ENCODE peak calls at places on chromosomes 2 and 18, in nine cellular contexts. One of them, this sample, is unnamed.

GRCh38 chr2:242044206-242044590 is 174.7 kb downstream of the RTP5 start:
- DNase-seq in cardiac muscle cell: no peak
- DNase-seq in CD4-positive, alpha-beta memory T cell: no peak
- DNase-seq in fibroblast of lung: no peak
- DNase-seq in K562: no peak
- DNase-seq in mammary epithelial cell: no peak
- DNase-seq in effector memory CD4-positive, alpha-beta T cell: no peak
- DNase-seq in lung: no peak
- DNase-seq in psoas muscle: peak; percentile 8
- DNase-seq in this sample: no peak

GRCh38 chr2:108270768-108271506 is 17.8 kb upstream of the SULT1C2 start:
- DNase-seq in lung: no peak
- DNase-seq in cardiac muscle cell: no peak
- DNase-seq in fibroblast of lung: no peak
- DNase-seq in psoas muscle: no peak
- DNase-seq in effector memory CD4-positive, alpha-beta T cell: no peak
- DNase-seq in K562: no peak
- DNase-seq in CD4-positive, alpha-beta memory T cell: no peak
- DNase-seq in mammary epithelial cell: no peak
- DNase-seq in this sample: no peak

GRCh38 chr2:224433442-224433841 is 31.5 kb upstream of the FAM124B start:
- DNase-seq in fibroblast of lung: no peak
- DNase-seq in cardiac muscle cell: no peak
- DNase-seq in K562: no peak
- DNase-seq in mammary epithelial cell: no peak
- DNase-seq in CD4-positive, alpha-beta memory T cell: no peak
- DNase-seq in lung: no peak
- DNase-seq in effector memory CD4-positive, alpha-beta T cell: no peak
- DNase-seq in psoas muscle: no peak
- DNase-seq in this sample: no peak

GRCh38 chr2:178912416-178913056 is 105.3 kb upstream of the TTN start:
- DNase-seq in CD4-positive, alpha-beta memory T cell: no peak
- DNase-seq in fibroblast of lung: peak; percentile 26
- DNase-seq in K562: no peak
- DNase-seq in lung: no peak
- DNase-seq in psoas muscle: no peak
- DNase-seq in effector memory CD4-positive, alpha-beta T cell: no peak
- DNase-seq in mammary epithelial cell: peak; percentile 65
- DNase-seq in cardiac muscle cell: no peak
- DNase-seq in this sample: no peak

GRCh38 chr2:112003585-112003984 is 51.5 kb upstream of the TMEM87B start:
- DNase-seq in mammary epithelial cell: no peak
- DNase-seq in effector memory CD4-positive, alpha-beta T cell: no peak
- DNase-seq in psoas muscle: no peak
- DNase-seq in cardiac muscle cell: no peak
- DNase-seq in fibroblast of lung: no peak
- DNase-seq in CD4-positive, alpha-beta memory T cell: no peak
- DNase-seq in K562: no peak
- DNase-seq in lung: no peak
- DNase-seq in this sample: no peak

GRCh38 chr18:8505036-8505435 is 104.2 kb upstream of the RAB12 start:
- DNase-seq in cardiac muscle cell: no peak
- DNase-seq in CD4-positive, alpha-beta memory T cell: no peak
- DNase-seq in K562: no peak
- DNase-seq in mammary epithelial cell: no peak
- DNase-seq in lung: no peak
- DNase-seq in fibroblast of lung: no peak
- DNase-seq in effector memory CD4-positive, alpha-beta T cell: no peak
- DNase-seq in psoas muscle: no peak
- DNase-seq in this sample: no peak

GRCh38 chr2:229980440-229981184 is 58.3 kb downstream of the FBXO36 start:
- DNase-seq in K562: peak; percentile 64
- DNase-seq in effector memory CD4-positive, alpha-beta T cell: no peak
- DNase-seq in CD4-positive, alpha-beta memory T cell: peak; percentile 1
- DNase-seq in cardiac muscle cell: peak; percentile 49
- DNase-seq in lung: peak; percentile 29
- DNase-seq in mammary epithelial cell: peak; percentile 64
- DNase-seq in fibroblast of lung: peak; percentile 73
- DNase-seq in psoas muscle: peak; percentile 69
- DNase-seq in this sample: no peak

GRCh38 chr2:177763532-177764265 is 308.9 kb downstream of the PDE11A start:
- DNase-seq in cardiac muscle cell: peak; percentile 89
- DNase-seq in fibroblast of lung: peak; percentile 54
- DNase-seq in mammary epithelial cell: peak; percentile 35
- DNase-seq in effector memory CD4-positive, alpha-beta T cell: peak; percentile 61
- DNase-seq in psoas muscle: peak; percentile 82
- DNase-seq in lung: peak; percentile 75
- DNase-seq in CD4-positive, alpha-beta memory T cell: peak; percentile 70
- DNase-seq in K562: peak; percentile 90
- DNase-seq in this sample: peak; percentile 77

GRCh38 chr2:235078914-235079472 is 127.2 kb downstream of the SH3BP4 start:
- DNase-seq in psoas muscle: no peak
- DNase-seq in effector memory CD4-positive, alpha-beta T cell: no peak
- DNase-seq in cardiac muscle cell: no peak
- DNase-seq in K562: no peak
- DNase-seq in CD4-positive, alpha-beta memory T cell: no peak
- DNase-seq in mammary epithelial cell: no peak
- DNase-seq in lung: no peak
- DNase-seq in fibroblast of lung: no peak
- DNase-seq in this sample: no peak

GRCh38 chr18:27824841-27825720 is 351.8 kb downstream of the CDH2 start:
- DNase-seq in effector memory CD4-positive, alpha-beta T cell: no peak
- DNase-seq in K562: no peak
- DNase-seq in mammary epithelial cell: no peak
- DNase-seq in psoas muscle: no peak
- DNase-seq in fibroblast of lung: no peak
- DNase-seq in cardiac muscle cell: no peak
- DNase-seq in lung: no peak
- DNase-seq in CD4-positive, alpha-beta memory T cell: no peak
- DNase-seq in this sample: no peak

GRCh38 chr2:10722252-10722825 is 909 bp downstream of the ATP6V1C2 start:
- DNase-seq in fibroblast of lung: no peak
- DNase-seq in cardiac muscle cell: no peak
- DNase-seq in mammary epithelial cell: no peak
- DNase-seq in psoas muscle: no peak
- DNase-seq in CD4-positive, alpha-beta memory T cell: no peak
- DNase-seq in K562: no peak
- DNase-seq in lung: no peak
- DNase-seq in effector memory CD4-positive, alpha-beta T cell: no peak
- DNase-seq in this sample: no peak

DNA sequence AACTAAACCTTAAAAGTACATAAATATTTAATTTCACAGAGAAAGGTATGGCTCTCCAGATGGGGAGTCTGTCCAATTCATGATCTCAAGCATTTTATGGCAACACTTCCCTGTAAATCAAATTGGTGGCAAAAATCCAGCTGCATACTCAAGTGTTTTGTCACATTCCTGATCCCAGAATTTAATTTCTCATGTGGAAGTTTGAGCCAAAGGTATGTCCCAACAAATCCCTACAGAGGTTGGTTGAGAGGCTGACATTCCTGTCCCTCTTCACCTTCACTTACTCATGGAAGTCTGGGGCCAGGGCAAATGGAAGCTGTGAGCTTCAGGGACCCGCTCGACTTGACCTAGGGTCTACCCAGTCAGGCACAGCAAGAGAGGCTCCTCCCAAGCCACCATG is 17.7 kb downstream of the KLF7 start:
- DNase-seq in fibroblast of lung: peak; percentile 86
- DNase-seq in CD4-positive, alpha-beta memory T cell: no peak
- DNase-seq in psoas muscle: no peak
- DNase-seq in K562: no peak
- DNase-seq in lung: no peak
- DNase-seq in effector memory CD4-positive, alpha-beta T cell: no peak
- DNase-seq in cardiac muscle cell: no peak
- DNase-seq in mammary epithelial cell: no peak
- DNase-seq in this sample: no peak
- H3K4me1 ChIP-seq in fibroblast of lung: peaks cover 13% of the 10 kb centered on the region
- H3K4me1 ChIP-seq in CD4-positive, alpha-beta memory T cell: peaks cover 50% of the 10 kb centered on the region
- H3K4me1 ChIP-seq in psoas muscle: peaks cover 56% of the 10 kb centered on the region
- H3K4me1 ChIP-seq in K562: no peaks in the 10 kb centered on the region
- H3K4me1 ChIP-seq in lung: peaks cover 29% of the 10 kb centered on the region
- H3K4me1 ChIP-seq in effector memory CD4-positive, alpha-beta T cell: peaks cover 25% of the 10 kb centered on the region
- H3K4me1 ChIP-seq in cardiac muscle cell: peaks cover 30% of the 10 kb centered on the region
- H3K4me1 ChIP-seq in mammary epithelial cell: peaks cover 34% of the 10 kb centered on the region
- H3K4me1 ChIP-seq in this sample: peaks cover 48% of the 10 kb centered on the region

DNA sequence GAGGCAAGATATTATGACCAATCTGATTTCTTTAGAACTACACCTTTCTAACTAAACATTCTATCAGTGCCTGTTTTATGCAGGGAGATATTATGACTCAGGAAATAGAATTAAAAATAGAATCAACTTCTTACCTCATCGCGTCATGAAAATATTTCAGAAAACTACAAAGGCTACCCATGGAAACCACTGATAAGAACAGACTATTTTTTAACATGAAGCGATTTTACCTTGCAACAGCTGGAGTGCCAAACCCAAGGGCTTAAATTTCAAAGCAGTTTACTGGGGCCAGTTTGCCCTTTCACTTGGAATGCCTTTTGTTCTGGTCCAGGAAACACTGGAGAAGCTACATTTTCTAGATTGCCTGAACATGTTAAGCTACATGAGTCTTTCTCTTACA is 304.8 kb upstream of the CCDC68 start:
- DNase-seq in K562: no peak
- DNase-seq in fibroblast of lung: peak; percentile 88
- DNase-seq in CD4-positive, alpha-beta memory T cell: no peak
- DNase-seq in effector memory CD4-positive, alpha-beta T cell: no peak
- DNase-seq in mammary epithelial cell: peak; percentile 36
- DNase-seq in lung: no peak
- DNase-seq in psoas muscle: no peak
- DNase-seq in cardiac muscle cell: peak; percentile 26
- DNase-seq in this sample: no peak
- H3K27ac ChIP-seq in K562: no peak overlapping the region
- H3K27ac ChIP-seq in fibroblast of lung: no peak overlapping the region
- H3K27ac ChIP-seq in CD4-positive, alpha-beta memory T cell: no peak overlapping the region
- H3K27ac ChIP-seq in effector memory CD4-positive, alpha-beta T cell: no peak overlapping the region
- H3K27ac ChIP-seq in mammary epithelial cell: no peak overlapping the region
- H3K27ac ChIP-seq in lung: peak overlapping the region; percentile 1
- H3K27ac ChIP-seq in psoas muscle: peak overlapping the region; percentile 62
- H3K27ac ChIP-seq in cardiac muscle cell: peak overlapping the region; percentile 59
- H3K27ac ChIP-seq in this sample: no peak overlapping the region

GRCh38 chr2:95380731-95381130 is 21.8 kb upstream of the FAHD2A start:
- DNase-seq in lung: no peak
- DNase-seq in effector memory CD4-positive, alpha-beta T cell: no peak
- DNase-seq in CD4-positive, alpha-beta memory T cell: no peak
- DNase-seq in K562: no peak
- DNase-seq in cardiac muscle cell: no peak
- DNase-seq in mammary epithelial cell: no peak
- DNase-seq in fibroblast of lung: no peak
- DNase-seq in psoas muscle: no peak
- DNase-seq in this sample: no peak
- H3K9me3 ChIP-seq in lung: no peaks in the 10 kb centered on the region
- H3K9me3 ChIP-seq in effector memory CD4-positive, alpha-beta T cell: no peaks in the 10 kb centered on the region
- H3K9me3 ChIP-seq in CD4-positive, alpha-beta memory T cell: no peaks in the 10 kb centered on the region
- H3K9me3 ChIP-seq in K562: no peaks in the 10 kb centered on the region
- H3K9me3 ChIP-seq in cardiac muscle cell: no peaks in the 10 kb centered on the region
- H3K9me3 ChIP-seq in mammary epithelial cell: no peaks in the 10 kb centered on the region
- H3K9me3 ChIP-seq in fibroblast of lung: no peaks in the 10 kb centered on the region
- H3K9me3 ChIP-seq in psoas muscle: no peaks in the 10 kb centered on the region
- H3K9me3 ChIP-seq in this sample: no peaks in the 10 kb centered on the region

DNA sequence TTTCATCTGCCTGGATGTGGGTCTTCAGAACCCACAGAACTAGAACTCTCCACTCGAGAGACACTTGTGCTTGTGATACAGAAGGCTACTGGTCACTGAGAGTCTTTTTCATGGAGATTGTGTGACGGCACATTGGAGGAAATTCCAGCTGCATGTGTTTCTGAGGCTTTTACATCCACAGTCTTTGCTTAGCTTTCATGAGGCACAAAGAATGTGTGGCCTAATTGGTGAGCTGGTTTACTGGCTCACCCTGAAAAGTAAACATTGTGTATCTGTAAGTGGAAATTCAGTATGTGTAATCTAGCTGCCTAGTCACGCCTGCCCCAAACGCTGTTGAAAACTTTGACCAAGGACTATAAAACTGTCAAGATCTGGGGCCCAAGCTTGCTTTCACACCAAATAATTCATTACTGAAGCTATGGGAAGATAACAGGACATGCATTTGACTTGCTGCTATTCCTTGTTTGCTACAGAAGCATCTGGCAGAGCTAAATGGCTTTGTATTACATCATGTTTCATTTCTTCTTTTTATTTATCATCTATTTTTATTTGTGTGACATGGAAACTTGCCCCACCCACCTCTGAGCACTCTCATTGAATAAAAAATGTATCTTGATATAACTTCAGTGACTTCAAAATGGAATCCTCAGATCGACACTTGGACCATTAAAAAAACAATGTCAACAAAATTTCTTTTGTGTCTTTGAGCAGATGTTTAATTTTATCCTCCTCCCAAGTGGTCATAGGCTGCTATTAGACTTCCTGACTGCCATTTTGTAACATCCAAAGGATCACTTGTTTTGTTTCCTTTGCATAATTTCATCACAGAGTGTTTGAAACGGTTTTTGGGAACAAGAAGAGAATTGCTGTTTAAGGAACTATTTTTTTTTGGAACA is 80.2 kb downstream of the EFEMP1 start:
- DNase-seq in fibroblast of lung: peak; percentile 96
- DNase-seq in mammary epithelial cell: peak; percentile 92
- DNase-seq in effector memory CD4-positive, alpha-beta T cell: no peak
- DNase-seq in lung: peak; percentile 49
- DNase-seq in cardiac muscle cell: no peak
- DNase-seq in CD4-positive, alpha-beta memory T cell: no peak
- DNase-seq in K562: peak; percentile 19
- DNase-seq in psoas muscle: no peak
- DNase-seq in this sample: peak; percentile 90
- H3K4me1 ChIP-seq in fibroblast of lung: peaks cover 12% of the 10 kb centered on the region
- H3K4me1 ChIP-seq in mammary epithelial cell: peaks cover 28% of the 10 kb centered on the region
- H3K4me1 ChIP-seq in effector memory CD4-positive, alpha-beta T cell: no peaks in the 10 kb centered on the region
- H3K4me1 ChIP-seq in lung: peaks cover 2% of the 10 kb centered on the region
- H3K4me1 ChIP-seq in cardiac muscle cell: peaks cover 8% of the 10 kb centered on the region
- H3K4me1 ChIP-seq in CD4-positive, alpha-beta memory T cell: no peaks in the 10 kb centered on the region
- H3K4me1 ChIP-seq in K562: peaks cover 6% of the 10 kb centered on the region
- H3K4me1 ChIP-seq in psoas muscle: no peaks in the 10 kb centered on the region
- H3K4me1 ChIP-seq in this sample: peaks cover 68% of the 10 kb centered on the region

DNA sequence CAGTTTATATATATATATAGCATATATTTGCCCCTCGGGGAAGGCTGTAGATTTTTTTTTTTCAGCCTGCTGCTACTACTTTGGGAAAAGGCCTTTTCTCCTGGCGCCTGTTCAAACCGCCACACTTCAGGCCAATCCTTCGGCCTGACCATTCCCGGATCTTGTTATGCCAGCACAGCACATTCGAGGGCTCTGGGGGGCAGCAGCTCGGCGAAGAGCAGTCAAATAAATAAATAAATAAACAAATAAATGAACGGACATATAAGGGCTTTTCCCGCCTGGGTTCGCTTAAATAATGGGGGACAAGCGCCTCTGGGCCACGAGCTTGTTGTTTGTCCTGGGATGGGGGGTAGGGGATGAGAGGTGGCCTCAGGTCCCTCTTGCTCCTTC is 10.6 kb downstream of the HOXD8 start:
- DNase-seq in psoas muscle: no peak
- DNase-seq in K562: no peak
- DNase-seq in effector memory CD4-positive, alpha-beta T cell: no peak
- DNase-seq in lung: no peak
- DNase-seq in fibroblast of lung: no peak
- DNase-seq in CD4-positive, alpha-beta memory T cell: no peak
- DNase-seq in mammary epithelial cell: no peak
- DNase-seq in cardiac muscle cell: no peak
- DNase-seq in this sample: no peak
- H3K27ac ChIP-seq in psoas muscle: peak overlapping the region; percentile 93
- H3K27ac ChIP-seq in K562: no peak overlapping the region
- H3K27ac ChIP-seq in effector memory CD4-positive, alpha-beta T cell: no peak overlapping the region
- H3K27ac ChIP-seq in lung: no peak overlapping the region
- H3K27ac ChIP-seq in fibroblast of lung: no peak overlapping the region
- H3K27ac ChIP-seq in CD4-positive, alpha-beta memory T cell: no peak overlapping the region
- H3K27ac ChIP-seq in mammary epithelial cell: no peak overlapping the region
- H3K27ac ChIP-seq in cardiac muscle cell: no peak overlapping the region
- H3K27ac ChIP-seq in this sample: peak overlapping the region; percentile 67

This sample was measured in SJSA1.